ENCODE peak calls at places on chromosomes 13 and 19, in five cellular contexts. One of them, this sample, is unnamed.
A peak's percentile ranks its signal among the peaks of the same experiment; 100 is the strongest.

GRCh38 chr19:44641460-44641859 is 2.2 kb upstream of the PVR start:
- DNase-seq in fibroblast of lung: no peak
- DNase-seq in SK-N-SH: no peak
- DNase-seq in PC-3: no peak
- DNase-seq in IMR-90: no peak
- DNase-seq in this sample: no peak

GRCh38 chr13:91397595-91397994 is 826 bp upstream of the GPC5 start:
- DNase-seq in fibroblast of lung: no peak
- DNase-seq in SK-N-SH: no peak
- DNase-seq in PC-3: no peak
- DNase-seq in IMR-90: no peak
- DNase-seq in this sample: no peak

GRCh38 chr13:110330491-110331001 is 23.5 kb downstream of the COL4A2 start:
- DNase-seq in fibroblast of lung: peak; percentile 86
- DNase-seq in SK-N-SH: no peak
- DNase-seq in PC-3: no peak
- DNase-seq in IMR-90: peak; percentile 83
- DNase-seq in this sample: no peak

GRCh38 chr19:3176715-3177501 is 1.7 kb upstream of the S1PR4 start:
- DNase-seq in fibroblast of lung: peak; percentile 73
- DNase-seq in SK-N-SH: no peak
- DNase-seq in PC-3: peak; percentile 86
- DNase-seq in IMR-90: peak; percentile 67
- DNase-seq in this sample: no peak

GRCh38 chr13:77717508-77717907 is 20.0 kb downstream of the SLAIN1 start:
- DNase-seq in fibroblast of lung: no peak
- DNase-seq in SK-N-SH: no peak
- DNase-seq in PC-3: no peak
- DNase-seq in IMR-90: no peak
- DNase-seq in this sample: no peak

GRCh38 chr13:27489456-27489855 is 39.1 kb upstream of the MTIF3 start:
- DNase-seq in fibroblast of lung: no peak
- DNase-seq in SK-N-SH: no peak
- DNase-seq in PC-3: no peak
- DNase-seq in IMR-90: no peak
- DNase-seq in this sample: no peak

GRCh38 chr13:21481359-21481758 is 22.3 kb upstream of the ZDHHC20 start:
- DNase-seq in fibroblast of lung: no peak
- DNase-seq in SK-N-SH: peak; percentile 16
- DNase-seq in PC-3: peak; percentile 56
- DNase-seq in IMR-90: no peak
- DNase-seq in this sample: no peak

GRCh38 chr19:1097810-1098176 is 2.6 kb upstream of the POLR2E start:
- DNase-seq in fibroblast of lung: no peak
- DNase-seq in SK-N-SH: no peak
- DNase-seq in PC-3: no peak
- DNase-seq in IMR-90: no peak
- DNase-seq in this sample: no peak

GRCh38 chr13:38008636-38009035 is 139.1 kb upstream of the TRPC4 start:
- DNase-seq in fibroblast of lung: no peak
- DNase-seq in SK-N-SH: no peak
- DNase-seq in PC-3: no peak
- DNase-seq in IMR-90: no peak
- DNase-seq in this sample: no peak

GRCh38 chr13:73914119-73914518 is 220.1 kb downstream of the KLF12 start:
- DNase-seq in fibroblast of lung: peak; percentile 38
- DNase-seq in SK-N-SH: no peak
- DNase-seq in PC-3: no peak
- DNase-seq in IMR-90: no peak
- DNase-seq in this sample: no peak

GRCh38 chr13:81986308-81986707 is 1645.4 kb upstream of the SPRY2 start:
- DNase-seq in fibroblast of lung: no peak
- DNase-seq in SK-N-SH: no peak
- DNase-seq in PC-3: peak; percentile 1
- DNase-seq in IMR-90: no peak
- DNase-seq in this sample: no peak

GRCh38 chr13:67139551-67139950 is 90.6 kb downstream of the PCDH9 start:
- DNase-seq in fibroblast of lung: no peak
- DNase-seq in SK-N-SH: no peak
- DNase-seq in PC-3: no peak
- DNase-seq in IMR-90: no peak
- DNase-seq in this sample: no peak

GRCh38 chr19:45959517-45960025 is 14.1 kb downstream of the NOVA2 start:
- DNase-seq in fibroblast of lung: no peak
- DNase-seq in SK-N-SH: no peak
- DNase-seq in PC-3: no peak
- DNase-seq in IMR-90: no peak
- DNase-seq in this sample: no peak

GRCh38 chr19:5718032-5718578 is 1.8 kb downstream of the LONP1 start:
- DNase-seq in fibroblast of lung: peak; percentile 63
- DNase-seq in SK-N-SH: no peak
- DNase-seq in PC-3: no peak
- DNase-seq in IMR-90: peak; percentile 72
- DNase-seq in this sample: no peak

GRCh38 chr13:44364019-44364418 is 9.6 kb upstream of the SERP2 start:
- DNase-seq in fibroblast of lung: no peak
- DNase-seq in SK-N-SH: no peak
- DNase-seq in PC-3: no peak
- DNase-seq in IMR-90: no peak
- DNase-seq in this sample: no peak

GRCh38 chr19:6088677-6089063 is 21.6 kb downstream of the RFX2 start:
- DNase-seq in fibroblast of lung: peak; percentile 71
- DNase-seq in SK-N-SH: no peak
- DNase-seq in PC-3: peak; percentile 80
- DNase-seq in IMR-90: peak; percentile 49
- DNase-seq in this sample: no peak

GRCh38 chr13:40784540-40784939 is 4.9 kb upstream of the SLC25A15 start:
- DNase-seq in fibroblast of lung: no peak
- DNase-seq in SK-N-SH: no peak
- DNase-seq in PC-3: no peak
- DNase-seq in IMR-90: no peak
- DNase-seq in this sample: no peak

GRCh38 chr19:43316591-43317319 is 36.7 kb upstream of the CD177 start:
- DNase-seq in fibroblast of lung: peak; percentile 25
- DNase-seq in SK-N-SH: peak; percentile 44
- DNase-seq in PC-3: peak; percentile 87
- DNase-seq in IMR-90: peak; percentile 45
- DNase-seq in this sample: peak; percentile 78

GRCh38 chr13:28423010-28423409 is 71.9 kb downstream of the FLT1 start:
- DNase-seq in fibroblast of lung: no peak
- DNase-seq in SK-N-SH: no peak
- DNase-seq in PC-3: no peak
- DNase-seq in IMR-90: no peak
- DNase-seq in this sample: no peak

GRCh38 chr19:4224470-4224869 is 4.9 kb upstream of the EBI3 start:
- DNase-seq in fibroblast of lung: no peak
- DNase-seq in SK-N-SH: no peak
- DNase-seq in PC-3: no peak
- DNase-seq in IMR-90: no peak
- DNase-seq in this sample: no peak

GRCh38 chr19:2529473-2529918 is 53.6 kb downstream of the GADD45B start:
- DNase-seq in fibroblast of lung: peak; percentile 83
- DNase-seq in SK-N-SH: no peak
- DNase-seq in PC-3: peak; percentile 98
- DNase-seq in IMR-90: peak; percentile 96
- DNase-seq in this sample: no peak

GRCh38 chr19:3670796-3671679 is 29.2 kb downstream of the PIP5K1C start:
- DNase-seq in fibroblast of lung: peak; percentile 70
- DNase-seq in SK-N-SH: no peak
- DNase-seq in PC-3: no peak
- DNase-seq in IMR-90: peak; percentile 56
- DNase-seq in this sample: no peak

GRCh38 chr19:52959613-52960295 is 2.9 kb downstream of the ZNF816 start:
- DNase-seq in fibroblast of lung: no peak
- DNase-seq in SK-N-SH: no peak
- DNase-seq in PC-3: peak; percentile 71
- DNase-seq in IMR-90: no peak
- DNase-seq in this sample: no peak

GRCh38 chr19:41799444-41800000 is 3.1 kb downstream of the CEACAM3 start:
- DNase-seq in fibroblast of lung: no peak
- DNase-seq in SK-N-SH: no peak
- DNase-seq in PC-3: peak; percentile 92
- DNase-seq in IMR-90: no peak
- DNase-seq in this sample: no peak

GRCh38 chr13:25252229-25252628 is 35.1 kb downstream of the MTMR6 start:
- DNase-seq in fibroblast of lung: no peak
- DNase-seq in SK-N-SH: no peak
- DNase-seq in PC-3: no peak
- DNase-seq in IMR-90: no peak
- DNase-seq in this sample: no peak

GRCh38 chr19:16416996-16417395 is 54.8 kb downstream of the EPS15L1 start:
- DNase-seq in fibroblast of lung: no peak
- DNase-seq in SK-N-SH: no peak
- DNase-seq in PC-3: no peak
- DNase-seq in IMR-90: no peak
- DNase-seq in this sample: no peak

GRCh38 chr19:13100031-13100588 is 2.5 kb downstream of the LYL1 start:
- DNase-seq in fibroblast of lung: peak; percentile 32
- DNase-seq in SK-N-SH: no peak
- DNase-seq in PC-3: no peak
- DNase-seq in IMR-90: no peak
- DNase-seq in this sample: no peak

GRCh38 chr19:50677636-50678035 is 28.4 kb downstream of the C19orf81 start:
- DNase-seq in fibroblast of lung: no peak
- DNase-seq in SK-N-SH: no peak
- DNase-seq in PC-3: no peak
- DNase-seq in IMR-90: no peak
- DNase-seq in this sample: no peak

GRCh38 chr19:35718345-35719041 is 690 bp downstream of the KMT2B start:
- DNase-seq in fibroblast of lung: peak; percentile 15
- DNase-seq in SK-N-SH: peak; percentile 69
- DNase-seq in PC-3: peak; percentile 9
- DNase-seq in IMR-90: no peak
- DNase-seq in this sample: peak; percentile 46

GRCh38 chr13:32587014-32587773 is 942 bp downstream of the PDS5B start:
- DNase-seq in fibroblast of lung: peak; percentile 71
- DNase-seq in SK-N-SH: peak; percentile 86
- DNase-seq in PC-3: peak; percentile 44
- DNase-seq in IMR-90: peak; percentile 62
- DNase-seq in this sample: peak; percentile 54

GRCh38 chr13:108227651-108228272 is 9.6 kb downstream of the ABHD13 start:
- DNase-seq in fibroblast of lung: peak; percentile 18
- DNase-seq in SK-N-SH: peak; percentile 22
- DNase-seq in PC-3: peak; percentile 67
- DNase-seq in IMR-90: peak; percentile 52
- DNase-seq in this sample: peak; percentile 42

GRCh38 chr19:44050740-44051653 is 839 bp upstream of the ZNF223 start:
- DNase-seq in fibroblast of lung: peak; percentile 2
- DNase-seq in SK-N-SH: no peak
- DNase-seq in PC-3: no peak
- DNase-seq in IMR-90: no peak
- DNase-seq in this sample: no peak

DNA sequence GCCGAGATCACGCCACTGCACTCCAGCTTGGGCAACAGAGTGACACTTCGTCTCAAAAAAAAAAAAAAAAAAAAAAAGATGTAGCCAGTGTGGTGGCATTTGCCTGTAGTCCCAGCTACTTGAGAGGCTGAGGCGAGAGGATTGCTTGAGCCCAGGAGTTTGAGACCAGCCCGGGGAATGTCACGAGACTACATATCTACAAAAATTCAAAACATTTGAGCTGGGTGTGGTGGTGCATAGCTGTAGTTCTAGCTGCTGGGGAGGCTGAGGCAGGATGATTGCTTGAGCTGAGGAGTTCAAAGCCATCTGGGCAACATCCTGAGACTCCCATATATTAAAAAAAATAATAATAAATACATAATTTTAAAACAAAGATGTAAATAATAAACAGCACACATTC is 46.5 kb downstream of the SMARCA4 start:
- DNase-seq in fibroblast of lung: no peak
- DNase-seq in SK-N-SH: no peak
- DNase-seq in PC-3: no peak
- DNase-seq in IMR-90: no peak
- DNase-seq in this sample: no peak
- H4K20me1 ChIP-seq in fibroblast of lung: no peaks in the 10 kb centered on the region
- H4K20me1 ChIP-seq in SK-N-SH: no peaks in the 10 kb centered on the region
- H4K20me1 ChIP-seq in PC-3: no peaks in the 10 kb centered on the region
- H4K20me1 ChIP-seq in IMR-90: peaks cover under 1% of the 10 kb centered on the region
- H4K20me1 ChIP-seq in this sample: no peaks in the 10 kb centered on the region

GRCh38 chr13:105207586-105208293 is 1327.7 kb downstream of the EFNB2 start:
- DNase-seq in fibroblast of lung: peak; percentile 23
- DNase-seq in SK-N-SH: no peak
- DNase-seq in PC-3: no peak
- DNase-seq in IMR-90: peak; percentile 13
- DNase-seq in this sample: no peak
- TF ChIP-seq CTCF in fibroblast of lung: no peak
- TF ChIP-seq CTCF in SK-N-SH: no peak
- TF ChIP-seq CTCF in PC-3: no peak
- TF ChIP-seq CTCF in IMR-90: peak; percentile 9
- TF ChIP-seq CTCF in this sample: no peak

DNA sequence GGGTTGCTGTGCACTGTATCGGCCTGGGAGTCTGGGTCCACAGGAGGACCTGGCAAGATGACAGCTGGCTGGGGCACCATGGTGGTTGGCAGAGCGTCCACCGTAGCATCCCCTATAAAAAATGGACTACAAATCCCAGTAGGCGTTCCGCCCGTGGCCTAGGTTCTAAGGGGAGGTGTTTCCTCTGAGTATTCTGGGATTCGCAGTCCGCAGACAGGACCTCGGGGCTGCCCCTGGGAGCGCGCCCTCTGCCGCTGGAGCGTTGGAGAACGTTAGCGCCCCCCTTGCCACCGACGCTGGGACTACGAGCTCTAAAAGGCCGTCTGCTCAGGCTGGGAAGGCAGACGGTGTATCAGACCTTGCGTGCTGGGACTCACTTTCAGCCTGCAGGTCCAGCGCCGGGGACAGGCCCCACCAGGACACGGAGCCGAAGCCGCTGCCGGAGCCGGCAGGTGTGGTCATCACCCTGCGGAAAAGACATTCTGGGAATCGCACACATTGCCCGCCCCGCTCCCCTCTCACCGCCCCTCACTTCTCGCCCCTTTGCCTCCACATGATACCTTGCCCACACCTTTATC is 372 bp downstream of the DNAAF3 start:
- DNase-seq in fibroblast of lung: peak; percentile 51
- DNase-seq in SK-N-SH: peak; percentile 80
- DNase-seq in PC-3: peak; percentile 91
- DNase-seq in IMR-90: peak; percentile 56
- DNase-seq in this sample: peak; percentile 63
- H3K4me2 ChIP-seq in fibroblast of lung: peak overlapping the region; percentile 93
- H3K4me2 ChIP-seq in SK-N-SH: peak overlapping the region; percentile 94
- H3K4me2 ChIP-seq in PC-3: peak overlapping the region; percentile 85
- H3K4me2 ChIP-seq in IMR-90: peak overlapping the region; percentile 78
- H3K4me2 ChIP-seq in this sample: peak overlapping the region; percentile 77

GRCh38 chr13:106523566-106523965 is 11.9 kb downstream of the EFNB2 start:
- DNase-seq in fibroblast of lung: no peak
- DNase-seq in SK-N-SH: peak; percentile 37
- DNase-seq in PC-3: no peak
- DNase-seq in IMR-90: no peak
- DNase-seq in this sample: no peak

GRCh38 chr13:106520205-106521004 is 15.1 kb downstream of the EFNB2 start:
- DNase-seq in fibroblast of lung: no peak
- DNase-seq in SK-N-SH: no peak
- DNase-seq in PC-3: peak; percentile 16
- DNase-seq in IMR-90: peak; percentile 56
- DNase-seq in this sample: no peak

GRCh38 chr13:106522898-106523525 is 12.4 kb downstream of the EFNB2 start:
- DNase-seq in fibroblast of lung: peak; percentile 52
- DNase-seq in SK-N-SH: no peak
- DNase-seq in PC-3: peak; percentile 39
- DNase-seq in IMR-90: no peak
- DNase-seq in this sample: no peak

GRCh38 chr13:106521101-106521799 is 14.2 kb downstream of the EFNB2 start:
- DNase-seq in fibroblast of lung: no peak
- DNase-seq in SK-N-SH: no peak
- DNase-seq in PC-3: peak; percentile 66
- DNase-seq in IMR-90: no peak
- DNase-seq in this sample: no peak

GRCh38 chr13:106522112-106522511 is 13.3 kb downstream of the EFNB2 start:
- DNase-seq in fibroblast of lung: no peak
- DNase-seq in SK-N-SH: no peak
- DNase-seq in PC-3: no peak
- DNase-seq in IMR-90: no peak
- DNase-seq in this sample: no peak
- H4K20me1 ChIP-seq in fibroblast of lung: no peaks in the 10 kb centered on the region
- H4K20me1 ChIP-seq in SK-N-SH: no peaks in the 10 kb centered on the region
- H4K20me1 ChIP-seq in PC-3: peaks cover 25% of the 10 kb centered on the region
- H4K20me1 ChIP-seq in IMR-90: no peaks in the 10 kb centered on the region
- H4K20me1 ChIP-seq in this sample: no peaks in the 10 kb centered on the region

This sample was measured in MM.1S.